ENCODE peak calls at places on chromosomes 5 and 9, in eight cellular contexts. I is HuH-7; H is hippocampal formation; X is Kasumi-1; F is ACHN; U is pons; G is CD8-positive, alpha-beta memory T cell; B is LoVo. Q is an unnamed sample.

GRCh38 chr5:17187401-17187800 is 30.0 kb upstream of the BASP1 start:
- DNase-seq in F (no peak), H (no peak), X (no peak), G (no peak), U (no peak), I (no peak), B (peak), Q (no peak)

GRCh38 chr9:96215841-96216240 is 86.1 kb downstream of the HSD17B3 start:
- DNase-seq in F (no peak), G (no peak), X (no peak), H (no peak), B (no peak), U (no peak), I (no peak), Q (no peak)

GRCh38 chr5:88515881-88516819 is 247.5 kb upstream of the TMEM161B start:
- DNase-seq in G (no peak), U (no peak), H (no peak), F (no peak), I (no peak), B (peak), X (no peak), Q (peak)

GRCh38 chr5:175444060-175444904 is at the start of gene DRD1:
- DNase-seq in F (peak), X (no peak), U (no peak), H (no peak), I (no peak), G (peak), B (peak), Q (no peak)

GRCh38 chr5:32600057-32600622 is 14.8 kb downstream of the SUB1 start:
- DNase-seq in G (no peak), H (no peak), X (no peak), F (peak), B (no peak), I (no peak), U (peak), Q (no peak)

GRCh38 chr5:346229-346935 is 24.9 kb downstream of the AHRR start:
- DNase-seq in H (no peak), X (no peak), I (no peak), B (no peak), U (no peak), F (no peak), G (no peak), Q (no peak)

GRCh38 chr5:622946-623522 is 10.9 kb downstream of the CEP72 start:
- DNase-seq in F (no peak), G (no peak), H (no peak), B (no peak), X (no peak), I (no peak), U (no peak), Q (no peak)

GRCh38 chr9:133769511-133770075 is 31.4 kb upstream of the SARDH start:
- DNase-seq in X (no peak), U (no peak), B (no peak), G (no peak), H (no peak), I (no peak), F (no peak), Q (no peak)

GRCh38 chr9:116837038-116837998 is 150.2 kb downstream of the TRIM32 start:
- DNase-seq in G (no peak), F (no peak), I (no peak), X (no peak), B (no peak), H (no peak), U (no peak), Q (no peak)

GRCh38 chr5:147668385-147668784 is 114.1 kb downstream of the JAKMIP2 start:
- DNase-seq in U (no peak), G (no peak), X (no peak), I (no peak), H (no peak), F (no peak), B (no peak), Q (no peak)

GRCh38 chr5:134026521-134027202 is 21.9 kb upstream of the VDAC1 start:
- DNase-seq in G (peak), U (no peak), I (peak), B (peak), F (peak), H (no peak), X (peak), Q (peak)

GRCh38 chr5:133944263-133945230 is 23.9 kb downstream of the C5orf15 start:
- DNase-seq in F (peak), G (no peak), B (peak), H (no peak), X (peak), U (peak), I (peak), Q (no peak)

GRCh38 chr9:95981741-95982390 is 106.4 kb downstream of the ERCC6L2 start:
- DNase-seq in G (no peak), H (no peak), U (no peak), I (no peak), B (no peak), X (peak), F (no peak), Q (no peak)

GRCh38 chr5:108681079-108681921 is 66.4 kb upstream of the FER start:
- DNase-seq in I (peak), B (peak), U (peak), H (peak), X (peak), F (peak), G (no peak), Q (no peak)

GRCh38 chr5:163565492-163565891 is 60.1 kb downstream of the MAT2B start:
- DNase-seq in G (no peak), U (no peak), F (no peak), H (no peak), I (no peak), B (no peak), X (no peak), Q (no peak)

GRCh38 chr5:102663771-102664530 is 91.2 kb upstream of the PAM start:
- DNase-seq in H (no peak), F (no peak), I (no peak), B (no peak), U (peak), X (no peak), G (no peak), Q (no peak)

GRCh38 chr5:150651924-150652688 is 8.9 kb upstream of the MYOZ3 start:
- DNase-seq in U (no peak), I (no peak), H (no peak), F (no peak), B (no peak), X (no peak), G (no peak), Q (no peak)

GRCh38 chr5:139413963-139414362 is 10.1 kb upstream of the SPATA24 start:
- DNase-seq in X (no peak), U (no peak), F (no peak), B (no peak), I (no peak), H (no peak), G (no peak), Q (no peak)

GRCh38 chr5:98461485-98461884 is 312.0 kb upstream of the RGMB start:
- DNase-seq in U (no peak), G (no peak), F (no peak), I (no peak), H (no peak), B (no peak), X (no peak), Q (no peak)

GRCh38 chr5:151151793-151152192 is 5.8 kb downstream of the ANXA6 start:
- DNase-seq in G (no peak), H (no peak), U (peak), I (no peak), B (no peak), X (peak), F (no peak), Q (no peak)